ENCODE peak calls at places on chromosomes 11 and 22, in six cellular contexts. B, C, W, F, J and L are unnamed samples.

GRCh38 chr11:46012185-46012584 is 89.7 kb downstream of the LARGE2 start:
- DNase-seq in J (no peak), C (no peak), B (no peak), F (no peak), W (no peak), L (no peak)

GRCh38 chr11:60840711-60841430 is 1.0 kb upstream of the CCDC86 start:
- DNase-seq in B (no peak), F (peak), J (no peak), C (peak), W (no peak), L (no peak)

GRCh38 chr22:49878206-49878605 is 24.6 kb downstream of the ZBED4 start:
- DNase-seq in J (no peak), F (no peak), B (no peak), C (no peak), W (no peak), L (no peak)

GRCh38 chr11:66996609-66997273 is 21.6 kb downstream of the C11orf86 start:
- DNase-seq in C (peak), B (no peak), F (peak), W (no peak), J (no peak), L (no peak)

GRCh38 chr22:32584650-32585049 is 110.0 kb downstream of the FBXO7 start:
- DNase-seq in J (no peak), C (peak), W (no peak), F (peak), B (no peak), L (no peak)

GRCh38 chr22:46035380-46035741 is 58.4 kb upstream of the WNT7B start:
- DNase-seq in C (no peak), F (no peak), B (no peak), W (no peak), J (no peak), L (no peak)

GRCh38 chr22:43159484-43160178 is 8.3 kb downstream of the TSPO start:
- DNase-seq in B (peak), J (no peak), F (peak), W (no peak), C (no peak), L (no peak)

GRCh38 chr11:104700609-104701008 is 197.7 kb downstream of the CASP12 start:
- DNase-seq in B (no peak), J (no peak), F (peak), W (no peak), C (peak), L (no peak)

GRCh38 chr22:25028841-25029141 is 76.3 kb downstream of the KIAA1671 start:
- DNase-seq in F (no peak), B (no peak), W (no peak), C (no peak), J (no peak), L (no peak)

GRCh38 chr11:17102447-17102846 is 25.0 kb upstream of the RPS13 start:
- DNase-seq in W (no peak), C (no peak), B (no peak), J (no peak), F (peak), L (no peak)

GRCh38 chr11:125883375-125883774 is 4.1 kb upstream of the HYLS1 start:
- DNase-seq in J (no peak), W (no peak), F (no peak), C (no peak), B (no peak), L (no peak)

GRCh38 chr11:118648291-118648690 is 31.2 kb downstream of the TREH start:
- DNase-seq in F (no peak), B (no peak), C (no peak), W (no peak), J (no peak), L (no peak)

GRCh38 chr22:42653992-42654391 is 4.8 kb upstream of the CYB5R3 start:
- DNase-seq in F (no peak), J (no peak), W (no peak), B (no peak), C (no peak), L (no peak)

GRCh38 chr11:26847977-26848376 is 126.1 kb upstream of the SLC5A12 start:
- DNase-seq in W (no peak), C (no peak), J (no peak), F (no peak), B (no peak), L (no peak)

GRCh38 chr22:42910221-42910942 is 53.3 kb upstream of the ARFGAP3 start:
- DNase-seq in J (no peak), B (no peak), W (no peak), C (no peak), F (no peak), L (no peak)

GRCh38 chr11:48210052-48210451 is 6.6 kb upstream of the OR4B1 start:
- DNase-seq in J (no peak), C (no peak), B (no peak), F (peak), W (peak), L (no peak)

GRCh38 chr11:86660011-86660595 is 12.3 kb downstream of the ME3 start:
- DNase-seq in W (no peak), C (peak), F (peak), B (no peak), J (no peak), L (no peak)

GRCh38 chr22:39808087-39808486 is 85.5 kb downstream of the ENTHD1 start:
- DNase-seq in J (peak), W (no peak), F (peak), C (peak), B (peak), L (no peak)

GRCh38 chr11:87097582-87097981 is 59.8 kb downstream of the TMEM135 start:
- DNase-seq in F (peak), W (no peak), C (peak), J (peak), B (peak), L (peak)